ENCODE peak calls at places on chromosome 1, in four cellular contexts. E, O, G and I are unnamed samples. For H3K4me1, the result is how much of the 10 kb centered on the place peaks cover.

GRCh38 chr1:214552174-214552608 is 789 bp upstream of the PTPN14 start:
- DNase-seq in E (peak), O (peak), G (peak), I (peak)

GRCh38 chr1:221470000-221470698 is 271.7 kb downstream of the DUSP10 start:
- DNase-seq in E (no peak), O (no peak), G (peak), I (no peak)

GRCh38 chr1:180301135-180301737 is 71.2 kb downstream of the LHX4 start:
- DNase-seq in E (no peak), O (no peak), G (peak), I (no peak)

GRCh38 chr1:213987422-213987875 is 324 bp upstream of the PROX1 start:
- DNase-seq in E (no peak), O (no peak), G (no peak), I (no peak)

GRCh38 chr1:247506831-247507230 is 29.4 kb downstream of the OR2C3 start:
- DNase-seq in E (no peak), O (no peak), G (no peak), I (no peak)

GRCh38 chr1:184693011-184693410 is 61.6 kb downstream of the EDEM3 start:
- DNase-seq in E (no peak), O (no peak), G (peak), I (no peak)

GRCh38 chr1:51240096-51240495 is 4.0 kb downstream of the RNF11 start:
- DNase-seq in E (no peak), O (no peak), G (no peak), I (no peak)

GRCh38 chr1:210232524-210233215 is at the start of gene SERTAD4:
- DNase-seq in E (peak), O (no peak), G (no peak), I (no peak)

GRCh38 chr1:29687166-29687565 is 450.8 kb downstream of the PTPRU start:
- DNase-seq in E (no peak), O (no peak), G (no peak), I (no peak)

GRCh38 chr1:72280714-72281113 is 1.6 kb downstream of the NEGR1 start:
- DNase-seq in E (no peak), O (no peak), G (no peak), I (no peak)

GRCh38 chr1:39391741-39392679 is 99.4 kb upstream of the BMP8A start:
- DNase-seq in E (peak), O (no peak), G (peak), I (no peak)

GRCh38 chr1:227934476-227935313 is 13.0 kb downstream of the WNT9A start:
- DNase-seq in E (peak), O (no peak), G (peak), I (no peak)

GRCh38 chr1:34786521-34787325 is 5.7 kb downstream of the GJB3 start:
- DNase-seq in E (peak), O (no peak), G (peak), I (peak)

GRCh38 chr1:181208076-181208475 is 119.6 kb downstream of the IER5 start:
- DNase-seq in E (no peak), O (no peak), G (no peak), I (no peak)

GRCh38 chr1:183093821-183094287 is 70.6 kb downstream of the LAMC1 start:
- DNase-seq in E (no peak), O (no peak), G (peak), I (no peak)

GRCh38 chr1:230263573-230264195 is 162.4 kb downstream of the PGBD5 start:
- DNase-seq in E (peak), O (no peak), G (no peak), I (no peak)
- H3K4me1 ChIP-seq in E (under half), O (half or more), G (under half), I (under half)

DNA sequence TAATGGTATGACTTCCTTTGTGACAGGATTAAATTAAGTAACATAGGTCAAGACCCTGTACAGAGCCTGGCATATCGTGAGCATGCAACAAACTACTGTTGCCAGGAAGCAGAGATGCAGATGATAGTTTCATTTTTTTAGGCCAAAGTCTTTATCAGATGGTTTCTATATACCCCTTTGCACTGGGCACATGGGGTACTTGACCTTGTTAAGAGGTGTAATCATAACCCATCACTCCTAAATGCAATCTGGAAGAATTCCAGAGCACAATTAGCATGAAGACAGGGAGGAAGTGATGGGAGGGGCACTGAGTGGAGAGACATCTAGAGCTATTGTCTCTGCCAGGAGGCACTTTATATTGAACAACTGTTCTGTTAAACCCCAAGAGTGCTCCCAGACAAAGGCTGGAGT is 22.1 kb downstream of the ZBTB17 start:
- DNase-seq in E (no peak), O (no peak), G (no peak), I (no peak)
- H3K4me1 ChIP-seq in E (under half), O (half or more), G (half or more), I (under half)

DNA sequence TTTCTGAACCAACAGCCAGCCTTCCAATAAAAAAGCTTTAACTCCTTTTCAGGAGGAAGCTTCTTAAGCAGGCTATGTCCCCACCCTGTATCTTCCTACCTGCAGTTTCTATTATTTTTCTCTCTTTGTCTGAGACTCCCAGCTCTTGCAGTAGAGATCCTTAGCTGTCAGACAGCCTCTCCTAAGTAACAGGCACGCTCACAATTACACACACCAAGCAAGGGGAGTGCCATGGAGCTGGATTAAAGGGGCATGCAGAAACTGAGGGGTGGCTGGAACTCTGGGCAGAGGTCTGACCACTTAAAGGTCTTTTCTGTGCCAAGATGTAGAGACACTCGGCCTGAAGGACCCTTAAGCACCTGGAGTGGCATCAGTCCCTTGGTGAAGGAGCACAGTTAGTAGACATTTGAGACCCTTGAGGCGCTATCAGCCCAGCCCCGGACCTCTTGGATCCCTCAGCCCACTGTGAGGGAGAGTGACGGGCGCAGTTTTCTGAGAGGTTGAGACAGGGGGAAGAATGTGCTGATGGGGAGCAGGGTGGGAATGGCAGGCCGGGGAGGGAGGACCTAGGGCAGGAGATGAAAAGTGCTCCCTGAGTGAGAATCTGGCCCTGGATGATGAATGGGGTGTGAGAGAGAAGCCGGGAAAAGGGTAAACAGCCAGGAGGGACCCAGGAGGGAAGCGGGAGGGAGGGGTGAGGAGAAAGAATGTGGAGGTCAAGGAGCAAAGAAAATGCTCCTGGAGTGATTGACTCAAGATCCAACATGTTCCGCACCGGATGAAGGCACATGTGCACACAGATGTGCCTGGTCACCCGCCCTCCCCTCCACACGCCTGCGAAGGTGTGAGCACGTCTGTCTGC is 13.3 kb downstream of the PLXNA2 start:
- DNase-seq in E (no peak), O (no peak), G (no peak), I (no peak)
- H3K4me1 ChIP-seq in E (half or more), O (half or more), G (under half), I (under half)

DNA sequence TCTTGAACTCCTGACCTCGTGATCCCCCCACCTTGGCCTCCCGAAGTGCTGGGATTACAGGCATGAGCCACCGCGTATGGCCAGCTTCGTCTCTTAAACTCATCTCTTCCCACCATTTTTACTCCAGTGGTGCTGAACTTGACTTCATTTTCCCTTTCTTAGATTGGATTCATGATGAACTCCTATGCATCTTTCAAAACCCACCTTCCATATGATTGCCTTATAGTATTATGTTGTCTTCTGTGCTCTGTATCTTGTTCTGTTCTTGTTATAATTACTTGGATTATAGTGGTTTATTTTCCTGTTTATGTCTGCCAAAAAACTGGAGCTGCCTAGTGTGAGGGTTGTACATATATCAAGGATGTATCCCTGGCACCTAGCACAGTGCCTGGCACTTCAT is 110.8 kb upstream of the GADD45A start:
- DNase-seq in E (no peak), O (no peak), G (no peak), I (no peak)
- H3K4me1 ChIP-seq in E (under half), O (under half), G (under half), I (under half)

DNA sequence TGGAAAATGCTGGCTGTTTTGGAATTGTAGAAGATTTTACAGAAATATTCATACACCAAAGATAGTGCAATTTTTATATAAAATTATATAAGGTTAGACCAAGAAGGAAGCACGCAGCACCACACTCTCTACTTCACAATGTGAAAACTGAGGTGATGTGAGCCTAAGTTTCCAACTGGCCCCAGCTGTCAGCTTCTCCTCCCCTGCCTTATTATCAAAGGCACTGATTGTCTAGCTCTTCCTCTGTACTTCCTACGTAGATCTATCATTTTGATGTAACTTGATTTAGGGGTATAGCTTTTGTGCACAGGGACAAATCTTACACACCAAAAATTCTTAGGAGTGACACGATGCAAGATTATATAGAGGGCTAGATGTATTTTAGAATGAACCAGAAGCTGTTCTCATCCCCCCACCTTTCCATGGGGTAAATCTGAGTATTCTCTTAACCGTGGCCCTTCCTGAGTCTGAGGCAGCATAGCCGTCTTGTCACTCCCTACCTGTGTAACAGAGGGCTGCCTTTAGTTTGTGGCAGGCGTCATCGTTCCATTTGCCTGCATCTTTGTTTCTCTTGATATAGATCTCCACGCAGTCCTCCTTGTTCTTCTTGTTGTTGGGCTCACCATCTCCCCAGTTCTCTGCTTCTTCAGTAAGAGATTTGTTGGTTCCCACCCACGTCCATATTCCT is 3.4 kb downstream of the SELL start:
- DNase-seq in E (no peak), O (no peak), G (no peak), I (no peak)
- H3K4me1 ChIP-seq in E (under half), O (under half), G (under half), I (under half)

DNA sequence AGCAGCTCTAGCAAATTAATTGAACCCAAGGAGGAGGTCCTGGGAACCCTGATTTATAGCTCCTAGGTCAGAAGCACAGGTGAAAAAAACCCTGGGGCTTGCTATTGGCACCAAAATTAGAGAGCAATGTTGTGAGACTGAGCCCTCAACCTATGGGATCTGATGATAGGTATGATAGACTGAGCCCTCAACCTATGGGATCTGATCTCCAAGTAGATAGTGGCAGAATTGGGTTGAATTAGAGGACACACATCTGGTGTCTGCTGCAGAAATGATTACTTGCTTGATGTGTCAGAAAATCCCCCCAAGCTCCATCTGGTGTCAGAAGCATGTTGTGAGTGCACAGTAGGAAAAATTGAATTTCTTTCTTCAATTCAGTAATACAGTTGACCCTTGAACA is 62.3 kb downstream of the MAP3K21 start:
- DNase-seq in E (no peak), O (no peak), G (no peak), I (no peak)
- H3K4me1 ChIP-seq in E (under half), O (under half), G (under half), I (under half)

GRCh38 chr1:167617950-167618269 is 12.1 kb upstream of the RCSD1 start:
- DNase-seq in E (no peak), O (no peak), G (no peak), I (no peak)

GRCh38 chr1:167621780-167622179 is 8.3 kb upstream of the RCSD1 start:
- DNase-seq in E (no peak), O (no peak), G (no peak), I (no peak)

GRCh38 chr1:167618789-167619188 is 11.2 kb upstream of the RCSD1 start:
- DNase-seq in E (no peak), O (no peak), G (no peak), I (no peak)

GRCh38 chr1:167618366-167618765 is 11.7 kb upstream of the RCSD1 start:
- DNase-seq in E (no peak), O (no peak), G (no peak), I (no peak)

DNA sequence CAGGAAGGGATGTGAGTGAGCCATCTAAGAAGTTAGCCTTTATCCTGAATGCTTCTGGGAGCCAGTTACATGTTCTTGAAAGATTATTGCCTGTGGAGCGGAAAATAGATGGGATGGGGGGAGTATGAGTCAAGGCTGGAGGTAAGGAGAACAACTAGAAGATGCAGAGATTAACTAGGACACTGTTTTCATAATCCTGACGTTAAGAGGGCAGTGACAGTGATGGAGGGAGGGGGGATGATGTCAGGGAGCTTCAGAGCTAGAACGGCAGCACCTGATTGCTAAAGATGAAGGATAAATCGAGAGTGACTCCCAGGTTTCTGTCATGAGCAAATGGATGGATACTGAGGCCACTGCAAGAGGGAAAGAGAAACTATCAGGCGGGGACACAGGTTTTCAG is 10.0 kb upstream of the RCSD1 start:
- DNase-seq in E (no peak), O (no peak), G (no peak), I (no peak)
- H3K4me1 ChIP-seq in E (under half), O (under half), G (under half), I (under half)

DNA sequence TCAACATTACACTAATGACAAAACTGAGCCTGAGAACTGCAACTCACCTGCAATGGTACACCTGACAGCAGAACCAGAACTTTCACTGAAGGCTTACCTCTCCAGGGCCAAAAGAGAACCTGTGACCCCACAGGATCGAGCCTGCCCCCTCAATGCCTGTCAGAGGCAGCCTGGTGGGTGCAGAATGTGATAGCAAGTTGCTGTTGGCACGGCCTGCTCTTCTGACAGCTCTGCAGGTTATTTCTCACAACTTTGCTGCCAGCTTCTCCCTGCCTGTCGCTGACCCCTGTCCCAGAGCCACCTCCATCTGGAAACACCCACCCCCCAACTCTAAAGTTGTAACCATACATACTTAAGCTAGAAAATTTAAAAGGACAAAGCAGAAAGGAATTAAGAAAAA is 35.2 kb downstream of the HIVEP3 start:
- DNase-seq in E (no peak), O (no peak), G (no peak), I (no peak)
- H3K4me1 ChIP-seq in E (under half), O (under half), G (under half), I (under half)

DNA sequence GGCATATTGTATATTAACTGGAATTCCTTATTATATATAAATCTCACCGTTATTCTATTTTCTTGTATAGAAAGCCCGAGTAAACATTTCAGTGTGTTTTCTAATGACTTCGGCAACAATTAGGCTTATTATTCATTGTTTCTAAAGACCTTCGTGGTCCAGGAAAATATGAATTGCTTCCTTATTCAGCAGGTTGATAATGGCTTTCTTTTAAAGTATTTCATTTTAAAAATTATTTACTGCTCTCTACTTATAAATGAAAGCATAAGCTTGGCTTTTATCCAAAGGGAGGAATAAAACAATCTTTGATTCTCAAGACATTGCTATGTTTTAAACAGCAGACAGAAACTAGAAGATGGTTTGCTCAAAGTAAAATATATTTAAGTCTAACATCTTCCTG is 198.4 kb upstream of the RGS18 start:
- DNase-seq in E (no peak), O (no peak), G (no peak), I (no peak)
- H3K4me1 ChIP-seq in E (under half), O (under half), G (under half), I (under half)

GRCh38 chr1:76299036-76299435 is 224.5 kb downstream of the ST6GALNAC3 start:
- DNase-seq in E (no peak), O (no peak), G (no peak), I (no peak)
- H3K4me1 ChIP-seq in E (under half), O (under half), G (under half), I (under half)